ENCODE peak calls at places on chromosomes 13 and 19, in ten cellular contexts. H, C, D, Y, M, T, B, V, K and X are unnamed samples.

GRCh38 chr19:40282920-40283319 is 2.2 kb downstream of the AKT2 start:
- DNase-seq in Y (no peak), T (peak; percentile 14), H (no peak), K (no peak), V (no peak), C (no peak), M (peak; percentile 71), D (no peak), B (no peak), X (no peak)

GRCh38 chr19:40315812-40316475 is 30.8 kb upstream of the AKT2 start:
- DNase-seq in Y (no peak), H (no peak), K (no peak), T (no peak), D (no peak), B (no peak), C (no peak), M (no peak), V (no peak), X (no peak)

GRCh38 chr13:24605923-24606372 is 74.3 kb upstream of the ATP12A start:
- DNase-seq in K (no peak), Y (peak; percentile 57), T (peak; percentile 39), V (no peak), B (no peak), D (no peak), M (peak; percentile 50), C (no peak), H (no peak), X (no peak)

GRCh38 chr19:42184401-42184861 is 33.0 kb downstream of the DEDD2 start:
- DNase-seq in B (peak; percentile 80), M (peak; percentile 93), D (peak; percentile 51), C (peak; percentile 49), K (peak; percentile 93), V (peak; percentile 42), H (peak; percentile 88), Y (peak; percentile 80), T (peak; percentile 51), X (peak; percentile 92)

GRCh38 chr13:48660356-48661076 is 6.8 kb downstream of the CYSLTR2 start:
- DNase-seq in Y (no peak), B (no peak), D (no peak), T (no peak), M (no peak), C (no peak), K (no peak), V (no peak), H (no peak), X (no peak)

GRCh38 chr13:78102121-78102677 is 183.6 kb upstream of the EDNRB start:
- DNase-seq in C (no peak), V (no peak), D (no peak), H (no peak), T (no peak), K (no peak), B (no peak), M (peak; percentile 84), Y (peak; percentile 63), X (no peak)

GRCh38 chr19:57954996-57955395 is 7.5 kb upstream of the ZNF256 start:
- DNase-seq in V (no peak), Y (no peak), C (no peak), H (no peak), T (no peak), B (no peak), D (no peak), K (no peak), M (no peak), X (no peak)

GRCh38 chr19:50710094-50710493 is 9.5 kb downstream of the SHANK1 start:
- DNase-seq in H (no peak), V (no peak), K (no peak), Y (no peak), B (no peak), M (no peak), D (no peak), C (no peak), T (no peak), X (peak; percentile 17)

GRCh38 chr19:14031719-14032480 is at the start of gene IL27RA:
- DNase-seq in M (peak; percentile 37), V (peak; percentile 32), T (peak; percentile 21), D (peak; percentile 54), C (no peak), Y (peak; percentile 49), K (peak; percentile 78), H (peak; percentile 69), B (peak; percentile 76), X (no peak)

GRCh38 chr19:17209126-17210036 is 5.8 kb upstream of the USE1 start:
- DNase-seq in M (peak; percentile 23), Y (peak; percentile 39), K (peak; percentile 84), B (peak; percentile 32), H (peak; percentile 91), V (no peak), T (no peak), C (no peak), D (no peak), X (no peak)

GRCh38 chr13:79307433-79307861 is 98.6 kb downstream of the RBM26 start:
- DNase-seq in B (no peak), D (no peak), H (no peak), T (peak; percentile 11), C (no peak), Y (peak; percentile 1), V (no peak), M (no peak), K (no peak), X (no peak)

GRCh38 chr13:20428666-20429644 is 96.7 kb downstream of the CRYL1 start:
- DNase-seq in M (peak; percentile 25), D (no peak), Y (no peak), B (no peak), K (no peak), T (peak; percentile 54), C (peak; percentile 56), H (no peak), V (no peak), X (no peak)

GRCh38 chr19:30360378-30361106 is 11.6 kb upstream of the ZNF536 start:
- DNase-seq in B (no peak), H (no peak), T (no peak), Y (no peak), M (peak; percentile 21), K (peak; percentile 64), C (no peak), V (no peak), D (no peak), X (no peak)

GRCh38 chr13:21822029-21822428 is 151.2 kb downstream of the FGF9 start:
- DNase-seq in B (no peak), Y (no peak), H (no peak), C (no peak), V (no peak), M (no peak), K (no peak), D (no peak), T (no peak), X (no peak)

GRCh38 chr19:49878744-49879070 is 1.2 kb downstream of the TBC1D17 start:
- DNase-seq in V (no peak), H (no peak), M (no peak), C (no peak), K (no peak), Y (no peak), D (no peak), T (no peak), B (no peak), X (no peak)